ENCODE peak calls at places on chromosomes 2 and 18, in five cellular contexts. A is fibroblast of lung, K is neural progenitor cell, N is PC-9, V is GM23338. M is an unnamed sample.

GRCh38 chr2:24984912-24985311 is 13.2 kb upstream of the DNAJC27 start:
- DNase-seq in A (peak), V (peak), N (no peak), K (peak), M (peak)

GRCh38 chr2:53210538-53210937 is 557.1 kb upstream of the CHAC2 start:
- DNase-seq in A (no peak), V (peak), N (no peak), K (peak), M (no peak)

GRCh38 chr2:138275881-138276280 is 225.7 kb upstream of the SPOPL start:
- DNase-seq in V (no peak), K (no peak), A (peak), N (peak), M (peak)

GRCh38 chr2:75896779-75897366 is 186.2 kb upstream of the GCFC2 start:
- DNase-seq in A (peak), N (no peak), K (peak), V (peak), M (peak)

GRCh38 chr2:148720501-148720998 is 76.0 kb downstream of the EPC2 start:
- DNase-seq in A (no peak), V (peak), N (no peak), K (no peak), M (peak)

GRCh38 chr2:40016151-40016885 is 237.3 kb upstream of the THUMPD2 start:
- DNase-seq in K (no peak), N (no peak), V (no peak), A (no peak), M (peak)

GRCh38 chr2:27271631-27272340 is 3.4 kb upstream of the DNAJC5G start:
- DNase-seq in A (no peak), V (no peak), N (no peak), K (no peak), M (no peak)

GRCh38 chr18:48979944-48980890 is 29.5 kb upstream of the SMAD7 start:
- DNase-seq in K (no peak), A (peak), V (no peak), N (no peak), M (peak)

GRCh38 chr2:218876562-218877219 is 4.0 kb upstream of the WNT10A start:
- DNase-seq in A (peak), N (no peak), V (peak), K (peak), M (peak)

GRCh38 chr2:218878941-218879761 is 1.5 kb upstream of the WNT10A start:
- DNase-seq in A (no peak), V (no peak), K (peak), N (no peak), M (no peak)

GRCh38 chr2:218878486-218878885 is 2.2 kb upstream of the WNT10A start:
- DNase-seq in N (no peak), V (no peak), K (no peak), A (no peak), M (no peak)

GRCh38 chr2:218877331-218877730 is 3.3 kb upstream of the WNT10A start:
- DNase-seq in N (no peak), A (no peak), K (no peak), V (no peak), M (no peak)

DNA sequence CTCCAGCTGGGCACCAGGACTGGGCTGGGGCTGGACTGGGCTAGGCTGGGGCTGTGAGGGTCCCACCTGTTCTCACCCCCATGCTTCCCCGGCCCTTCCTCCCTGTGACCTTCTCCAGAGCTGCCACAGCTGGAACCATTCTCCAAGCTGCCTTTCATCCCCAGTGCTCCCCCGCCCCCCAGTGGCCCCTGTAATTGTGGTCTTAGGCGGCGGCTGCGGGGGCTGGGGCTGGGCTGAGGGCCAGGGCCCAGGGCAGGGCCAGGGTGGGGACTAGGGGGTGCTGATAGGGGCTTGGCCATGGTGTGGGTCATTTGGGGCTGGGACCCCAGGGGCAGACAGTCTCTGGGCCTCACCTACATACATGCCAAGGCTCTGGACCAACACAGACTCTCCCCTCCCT is 2.8 kb upstream of the WNT10A start:
- DNase-seq in N (no peak), K (peak), A (no peak), V (no peak), M (no peak)
- TF ChIP-seq EZH2 in N (no peak), K (no peak), A (no peak), V (no peak), M (no peak)

GRCh38 chr2:102141915-102142828 is at the start of gene IL1R1:
- DNase-seq in K (peak), V (peak), N (peak), A (peak), M (peak)
- TF ChIP-seq EZH2 in K (peak), V (no peak), N (no peak), A (no peak), M (no peak)

DNA sequence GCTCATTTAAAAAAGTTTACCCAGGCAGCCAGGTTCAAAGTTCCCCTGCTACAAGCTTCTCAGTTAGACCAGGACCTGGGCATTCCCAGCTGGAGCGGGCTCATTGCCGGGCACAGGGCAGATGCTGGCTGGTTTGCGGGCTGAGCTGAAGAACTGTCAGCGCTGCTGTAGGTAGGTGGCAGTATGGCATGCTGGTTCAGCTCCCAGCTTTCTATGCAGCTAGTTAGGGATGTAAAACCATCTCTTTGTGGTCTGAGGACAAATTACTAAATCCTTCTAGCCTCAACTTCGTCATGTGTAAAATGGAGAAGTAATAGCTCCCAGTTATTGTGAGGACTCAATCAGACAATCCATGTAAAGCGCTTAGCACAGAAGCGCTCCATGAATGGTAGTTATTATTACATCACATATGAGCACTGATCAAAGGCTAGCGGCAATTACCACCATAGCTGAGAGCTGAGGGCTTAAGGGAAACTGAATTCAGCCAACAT is 2.4 kb upstream of the LDLRAD4 start:
- DNase-seq in K (peak), A (peak), V (peak), N (no peak), M (peak)
- TF ChIP-seq EZH2 in K (peak), A (no peak), V (no peak), N (no peak), M (no peak)

GRCh38 chr2:112692496-112692911 is 28.3 kb upstream of the NT5DC4 start:
- DNase-seq in N (peak), K (no peak), A (peak), V (peak), M (peak)
- TF ChIP-seq EZH2 in N (no peak), K (no peak), A (no peak), V (no peak), M (no peak)

DNA sequence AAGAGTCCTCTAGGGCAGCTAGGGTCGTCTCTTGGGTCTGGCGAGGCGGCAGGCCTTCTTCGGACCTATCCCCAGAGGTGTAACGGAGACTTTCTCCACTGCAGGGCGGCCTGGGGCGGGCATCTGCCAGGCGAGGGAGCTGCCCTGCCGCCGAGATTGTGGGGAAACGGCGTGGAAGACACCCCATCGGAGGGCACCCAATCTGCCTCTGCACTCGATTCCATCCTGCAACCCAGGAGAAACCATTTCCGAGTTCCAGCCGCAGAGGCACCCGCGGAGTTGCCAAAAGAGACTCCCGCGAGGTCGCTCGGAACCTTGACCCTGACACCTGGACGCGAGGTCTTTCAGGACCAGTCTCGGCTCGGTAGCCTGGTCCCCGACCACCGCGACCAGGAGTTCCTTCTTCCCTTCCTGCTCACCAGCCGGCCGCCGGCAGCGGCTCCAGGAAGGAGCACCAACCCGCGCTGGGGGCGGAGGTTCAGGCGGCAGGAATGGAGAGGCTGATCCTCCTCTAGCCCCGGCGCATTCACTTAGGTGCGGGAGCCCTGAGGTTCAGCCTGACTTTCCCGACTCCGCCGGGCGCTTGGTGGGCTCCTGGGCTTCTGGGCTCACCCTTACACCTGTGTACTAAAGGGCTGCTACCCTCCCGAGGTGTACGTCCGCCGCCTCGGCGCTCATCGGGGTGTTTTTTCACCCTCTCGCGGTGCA is 8.2 kb downstream of the SIX2 start:
- DNase-seq in N (no peak), K (peak), V (peak), A (no peak), M (peak)
- TF ChIP-seq EZH2 in N (no peak), K (peak), V (peak), A (peak), M (peak)

GRCh38 chr18:77133051-77133919 is 702 bp upstream of the MBP start:
- DNase-seq in V (peak), N (no peak), K (peak), A (no peak), M (no peak)

GRCh38 chr18:77132369-77133050 is at the start of gene MBP:
- DNase-seq in A (no peak), N (peak), V (peak), K (peak), M (peak)

GRCh38 chr18:77134611-77135010 is 2.0 kb upstream of the MBP start:
- DNase-seq in N (no peak), K (no peak), A (no peak), V (no peak), M (no peak)

GRCh38 chr18:77135339-77136075 is 2.9 kb upstream of the MBP start:
- DNase-seq in V (no peak), N (no peak), A (no peak), K (no peak), M (no peak)

DNA sequence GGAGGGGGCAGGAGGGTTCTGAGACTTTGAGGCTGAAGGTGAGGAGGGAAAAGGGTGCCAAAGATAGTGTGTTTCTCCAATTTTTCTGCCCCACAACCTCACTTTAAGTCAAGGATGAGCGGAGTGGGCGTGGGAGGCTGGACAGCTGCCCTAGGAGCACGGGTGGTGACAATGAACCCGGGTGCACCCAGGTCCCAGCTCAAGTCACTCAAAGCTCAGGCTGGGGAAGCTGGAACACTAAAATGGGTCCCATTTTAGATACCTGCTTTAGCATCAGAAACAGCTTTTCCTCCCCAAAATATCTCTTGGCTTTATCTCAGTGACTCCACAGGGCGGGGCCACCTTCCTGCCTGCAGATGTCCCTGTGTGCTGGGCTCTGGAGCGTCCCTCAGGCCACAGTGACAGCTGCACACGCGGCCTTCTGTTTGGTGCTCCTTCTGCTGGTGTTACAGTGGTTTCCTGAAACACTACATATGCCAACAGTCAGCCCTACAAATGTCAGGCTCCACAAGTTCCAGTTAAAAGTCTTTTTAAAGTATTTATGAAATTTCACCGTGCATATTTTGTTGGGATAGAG is 1.4 kb upstream of the MBP start:
- DNase-seq in K (peak), N (no peak), V (no peak), A (no peak), M (peak)
- TF ChIP-seq EZH2 in K (no peak), N (no peak), V (no peak), A (no peak), M (no peak)

DNA sequence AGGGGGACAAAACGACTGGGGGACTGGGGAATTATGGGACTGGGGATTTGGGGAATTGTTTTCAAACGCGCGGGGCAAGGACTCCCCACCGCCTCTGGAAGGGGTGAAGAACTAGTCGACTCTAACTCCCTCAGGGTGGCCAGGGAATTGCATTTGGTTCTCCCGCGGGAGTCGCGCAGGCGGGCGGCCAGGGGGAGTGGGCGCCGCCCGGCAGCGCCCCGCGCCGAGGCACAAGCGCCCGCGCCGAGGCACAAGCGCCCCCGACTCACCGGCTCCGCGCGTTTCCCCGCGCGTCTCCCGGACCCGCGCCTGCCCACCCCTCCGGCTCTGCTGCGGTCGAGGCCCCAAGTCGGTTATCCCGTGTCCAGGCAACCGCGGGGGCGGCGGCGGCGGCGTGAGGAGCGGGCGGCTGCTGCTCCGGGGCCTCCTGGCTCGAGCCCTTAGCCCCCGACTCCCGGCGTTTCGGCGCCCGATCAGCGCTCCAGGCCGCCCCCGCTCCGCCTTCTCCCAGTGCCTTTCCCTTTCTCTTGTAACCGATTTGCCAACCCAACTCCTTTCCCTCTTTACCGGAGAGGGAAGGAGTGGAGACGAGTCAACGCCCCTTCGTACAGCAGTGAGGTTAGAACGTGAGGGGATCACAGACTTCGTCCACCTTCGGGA is at the start of gene CCDC178:
- DNase-seq in N (no peak), V (peak), A (peak), K (peak), M (peak)
- TF ChIP-seq EZH2 in N (no peak), V (no peak), A (peak), K (peak), M (no peak)

GRCh38 chr2:169845016-169845415 is 17.8 kb downstream of the UBR3 start:
- DNase-seq in K (no peak), V (no peak), N (no peak), A (no peak), M (peak)
- TF ChIP-seq EZH2 in K (no peak), V (no peak), N (no peak), A (no peak), M (no peak)

DNA sequence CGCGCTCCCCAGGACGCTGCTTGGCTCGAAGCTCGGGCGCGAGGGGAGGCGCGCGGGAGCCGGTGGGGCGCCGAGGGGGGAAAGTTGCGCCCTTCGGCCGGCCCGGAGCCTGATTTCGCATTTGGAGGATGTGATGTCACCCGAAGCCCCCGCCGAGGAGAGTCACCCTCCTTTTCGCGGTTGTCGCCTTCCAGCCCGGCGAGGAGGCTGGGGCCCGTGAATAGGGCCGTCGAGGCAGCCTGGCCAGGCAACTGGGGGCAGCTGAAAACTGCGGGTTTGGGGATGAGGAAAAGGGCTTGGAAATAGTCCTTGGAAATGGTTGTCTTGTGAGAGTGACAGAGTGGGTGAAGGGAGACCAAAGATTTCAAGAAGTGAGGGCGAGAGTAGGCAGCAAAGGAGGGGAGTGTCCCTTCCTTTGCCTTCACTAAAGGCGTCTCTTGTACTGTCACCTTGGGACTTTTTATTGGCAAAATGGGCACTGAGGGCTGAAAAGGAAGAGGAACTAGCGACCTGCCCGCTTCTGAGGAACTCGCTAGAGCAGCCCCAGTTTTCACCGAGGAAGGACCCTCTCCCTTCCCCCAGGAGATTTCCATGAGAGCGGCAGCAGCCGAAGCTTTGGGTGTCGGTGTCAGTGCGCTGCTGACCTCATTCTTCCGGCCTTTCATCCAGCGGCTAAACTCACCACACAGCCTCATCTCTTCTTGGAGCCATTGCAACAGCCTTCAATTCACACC is at the start of gene CD8A:
- DNase-seq in A (no peak), V (peak), K (peak), N (no peak), M (peak)
- TF ChIP-seq EZH2 in A (peak), V (peak), K (peak), N (no peak), M (peak)